ENCODE peak calls at places on chromosomes 6 and 20, in four cellular contexts. One of them, this sample, is unnamed.

GRCh38 chr6:122894791-122895190 is 101.2 kb upstream of the CLVS2 start:
- DNase-seq in OCI-LY7: no peak
- DNase-seq in left cardiac atrium: no peak
- DNase-seq in NCI-H2081: no peak
- DNase-seq in this sample: no peak

GRCh38 chr6:20534906-20535305 is 649 bp downstream of the CDKAL1 start:
- DNase-seq in left cardiac atrium: no peak
- DNase-seq in NCI-H2081: peak; percentile 23
- DNase-seq in OCI-LY7: peak; percentile 41
- DNase-seq in this sample: peak; percentile 59

GRCh38 chr20:11929947-11930346 is 12.3 kb downstream of the BTBD3 start:
- DNase-seq in OCI-LY7: no peak
- DNase-seq in NCI-H2081: no peak
- DNase-seq in left cardiac atrium: no peak
- DNase-seq in this sample: no peak

GRCh38 chr6:143429970-143430369 is 20.5 kb downstream of the ADAT2 start:
- DNase-seq in OCI-LY7: no peak
- DNase-seq in NCI-H2081: no peak
- DNase-seq in left cardiac atrium: no peak
- DNase-seq in this sample: no peak

GRCh38 chr6:107811591-107812218 is 12.4 kb downstream of the SCML4 start:
- DNase-seq in NCI-H2081: no peak
- DNase-seq in left cardiac atrium: no peak
- DNase-seq in OCI-LY7: no peak
- DNase-seq in this sample: no peak

GRCh38 chr6:143806282-143807102 is 36.6 kb upstream of the LTV1 start:
- DNase-seq in OCI-LY7: no peak
- DNase-seq in NCI-H2081: no peak
- DNase-seq in left cardiac atrium: peak; percentile 60
- DNase-seq in this sample: no peak

GRCh38 chr6:170137911-170138910 is 152.7 kb downstream of the DLL1 start:
- DNase-seq in left cardiac atrium: no peak
- DNase-seq in OCI-LY7: no peak
- DNase-seq in NCI-H2081: no peak
- DNase-seq in this sample: no peak

GRCh38 chr20:31835977-31836852 is 9.2 kb downstream of the FOXS1 start:
- DNase-seq in NCI-H2081: no peak
- DNase-seq in left cardiac atrium: peak; percentile 92
- DNase-seq in OCI-LY7: no peak
- DNase-seq in this sample: no peak

GRCh38 chr6:10479939-10480700 is 41.0 kb upstream of the GCNT2 start:
- DNase-seq in NCI-H2081: no peak
- DNase-seq in OCI-LY7: no peak
- DNase-seq in left cardiac atrium: no peak
- DNase-seq in this sample: no peak

GRCh38 chr6:73262701-73263569 is at the start of gene KHDC1:
- DNase-seq in OCI-LY7: peak; percentile 86
- DNase-seq in NCI-H2081: peak; percentile 75
- DNase-seq in left cardiac atrium: peak; percentile 60
- DNase-seq in this sample: peak; percentile 91

GRCh38 chr6:169890901-169891300 is 139.5 kb downstream of the ERMARD start:
- DNase-seq in OCI-LY7: no peak
- DNase-seq in left cardiac atrium: no peak
- DNase-seq in NCI-H2081: no peak
- DNase-seq in this sample: no peak

GRCh38 chr6:168117942-168118341 is 38.9 kb upstream of the FRMD1 start:
- DNase-seq in NCI-H2081: no peak
- DNase-seq in OCI-LY7: no peak
- DNase-seq in left cardiac atrium: no peak
- DNase-seq in this sample: peak; percentile 42

GRCh38 chr20:48411906-48412305 is 415.9 kb downstream of the PREX1 start:
- DNase-seq in NCI-H2081: no peak
- DNase-seq in OCI-LY7: no peak
- DNase-seq in left cardiac atrium: no peak
- DNase-seq in this sample: no peak

GRCh38 chr6:116217069-116217468 is 36.8 kb downstream of the TSPYL4 start:
- DNase-seq in OCI-LY7: peak; percentile 45
- DNase-seq in left cardiac atrium: no peak
- DNase-seq in NCI-H2081: peak; percentile 30
- DNase-seq in this sample: peak; percentile 74

GRCh38 chr6:155117266-155117665 is 122.2 kb downstream of the TIAM2 start:
- DNase-seq in left cardiac atrium: no peak
- DNase-seq in NCI-H2081: no peak
- DNase-seq in OCI-LY7: no peak
- DNase-seq in this sample: no peak

GRCh38 chr6:95091823-95092436 is 485.4 kb upstream of the MANEA start:
- DNase-seq in NCI-H2081: peak; percentile 88
- DNase-seq in left cardiac atrium: no peak
- DNase-seq in OCI-LY7: peak; percentile 52
- DNase-seq in this sample: peak; percentile 85

GRCh38 chr6:128112494-128112893 is 211.6 kb upstream of the THEMIS start:
- DNase-seq in left cardiac atrium: no peak
- DNase-seq in OCI-LY7: no peak
- DNase-seq in NCI-H2081: peak; percentile 42
- DNase-seq in this sample: no peak

GRCh38 chr6:56511591-56511990 is 131.1 kb downstream of the DST start:
- DNase-seq in OCI-LY7: no peak
- DNase-seq in left cardiac atrium: no peak
- DNase-seq in NCI-H2081: no peak
- DNase-seq in this sample: no peak

GRCh38 chr20:41135888-41136243 is 1.5 kb upstream of the PLCG1 start:
- DNase-seq in left cardiac atrium: no peak
- DNase-seq in NCI-H2081: no peak
- DNase-seq in OCI-LY7: no peak
- DNase-seq in this sample: no peak

GRCh38 chr6:132511836-132512230 is 1.1 kb downstream of the STX7 start:
- DNase-seq in OCI-LY7: peak; percentile 29
- DNase-seq in left cardiac atrium: no peak
- DNase-seq in NCI-H2081: no peak
- DNase-seq in this sample: peak; percentile 70

GRCh38 chr6:5851261-5851757 is 155.4 kb downstream of the NRN1 start:
- DNase-seq in OCI-LY7: no peak
- DNase-seq in NCI-H2081: peak; percentile 35
- DNase-seq in left cardiac atrium: peak; percentile 69
- DNase-seq in this sample: peak; percentile 70

GRCh38 chr20:3729811-3730550 is 2.5 kb upstream of the HSPA12B start:
- DNase-seq in NCI-H2081: no peak
- DNase-seq in OCI-LY7: no peak
- DNase-seq in left cardiac atrium: no peak
- DNase-seq in this sample: no peak

GRCh38 chr6:19086480-19086879 is 699.3 kb downstream of the RNF144B start:
- DNase-seq in NCI-H2081: no peak
- DNase-seq in OCI-LY7: no peak
- DNase-seq in left cardiac atrium: no peak
- DNase-seq in this sample: no peak

GRCh38 chr6:116969211-116969863 is 92.3 kb downstream of the RFX6 start:
- DNase-seq in left cardiac atrium: peak; percentile 13
- DNase-seq in NCI-H2081: peak; percentile 51
- DNase-seq in OCI-LY7: peak; percentile 57
- DNase-seq in this sample: peak; percentile 83

GRCh38 chr6:136511397-136511796 is 38.8 kb downstream of the MAP7 start:
- DNase-seq in OCI-LY7: no peak
- DNase-seq in left cardiac atrium: no peak
- DNase-seq in NCI-H2081: no peak
- DNase-seq in this sample: no peak

GRCh38 chr20:31522756-31523155 is 8.5 kb downstream of the HM13 start:
- DNase-seq in left cardiac atrium: no peak
- DNase-seq in NCI-H2081: no peak
- DNase-seq in OCI-LY7: no peak
- DNase-seq in this sample: no peak

GRCh38 chr6:87350516-87350915 is 5.9 kb downstream of the C6orf163 start:
- DNase-seq in NCI-H2081: no peak
- DNase-seq in OCI-LY7: no peak
- DNase-seq in left cardiac atrium: no peak
- DNase-seq in this sample: no peak

GRCh38 chr6:17536586-17536985 is 63.5 kb upstream of the FAM8A1 start:
- DNase-seq in OCI-LY7: no peak
- DNase-seq in left cardiac atrium: no peak
- DNase-seq in NCI-H2081: no peak
- DNase-seq in this sample: no peak

GRCh38 chr6:45514454-45514853 is 136.7 kb upstream of the SUPT3H start:
- DNase-seq in left cardiac atrium: no peak
- DNase-seq in NCI-H2081: no peak
- DNase-seq in OCI-LY7: no peak
- DNase-seq in this sample: no peak

GRCh38 chr20:39851459-39851858 is 837.6 kb downstream of the MAFB start:
- DNase-seq in left cardiac atrium: no peak
- DNase-seq in OCI-LY7: no peak
- DNase-seq in NCI-H2081: no peak
- DNase-seq in this sample: no peak

GRCh38 chr20:50085481-50086365 is 27.2 kb downstream of the UBE2V1 start:
- DNase-seq in OCI-LY7: peak; percentile 76
- DNase-seq in left cardiac atrium: peak; percentile 50
- DNase-seq in NCI-H2081: peak; percentile 71
- DNase-seq in this sample: peak; percentile 75

GRCh38 chr6:96923400-96923799 is 1.1 kb upstream of the KLHL32 start:
- DNase-seq in NCI-H2081: no peak
- DNase-seq in left cardiac atrium: no peak
- DNase-seq in OCI-LY7: no peak
- DNase-seq in this sample: no peak

GRCh38 chr6:32192608-32193039 is at the start of gene GPSM3:
- DNase-seq in NCI-H2081: no peak
- DNase-seq in left cardiac atrium: peak; percentile 72
- DNase-seq in OCI-LY7: peak; percentile 71
- DNase-seq in this sample: peak; percentile 78

GRCh38 chr6:73644030-73644429 is 9.8 kb downstream of the SLC17A5 start:
- DNase-seq in OCI-LY7: no peak
- DNase-seq in NCI-H2081: no peak
- DNase-seq in left cardiac atrium: no peak
- DNase-seq in this sample: no peak

GRCh38 chr6:106473807-106474206 is 113.3 kb downstream of the CRYBG1 start:
- DNase-seq in OCI-LY7: no peak
- DNase-seq in NCI-H2081: no peak
- DNase-seq in left cardiac atrium: no peak
- DNase-seq in this sample: no peak

GRCh38 chr6:31178143-31179041 is 7.9 kb upstream of the POU5F1 start:
- DNase-seq in NCI-H2081: no peak
- DNase-seq in OCI-LY7: no peak
- DNase-seq in left cardiac atrium: no peak
- DNase-seq in this sample: no peak

GRCh38 chr6:108694816-108695215 is 134.1 kb downstream of the FOXO3 start:
- DNase-seq in left cardiac atrium: no peak
- DNase-seq in OCI-LY7: no peak
- DNase-seq in NCI-H2081: no peak
- DNase-seq in this sample: no peak

GRCh38 chr6:111552241-111552744 is 53.4 kb downstream of the TRAF3IP2 start:
- DNase-seq in left cardiac atrium: peak; percentile 48
- DNase-seq in NCI-H2081: peak; percentile 95
- DNase-seq in OCI-LY7: no peak
- DNase-seq in this sample: no peak

GRCh38 chr20:16397053-16397452 is 176.2 kb downstream of the KIF16B start:
- DNase-seq in OCI-LY7: no peak
- DNase-seq in left cardiac atrium: peak; percentile 71
- DNase-seq in NCI-H2081: no peak
- DNase-seq in this sample: no peak